ENCODE peak calls at places on chromosomes 2 and 18, in eight cellular contexts. Y is aorta, F is A549, N is adrenal gland, P is neural progenitor cell, T is K562, L is adipocyte, W is lung. K is an unnamed sample.

GRCh38 chr2:111667542-111668273 is 216.3 kb downstream of the ANAPC1 start:
- DNase-seq in N (peak; percentile 61), L (peak; percentile 83), T (peak; percentile 37), P (no peak), W (peak; percentile 48), Y (no peak), F (no peak), K (peak; percentile 39)

GRCh38 chr2:152407204-152407721 is 72.3 kb downstream of the FMNL2 start:
- DNase-seq in P (peak; percentile 84), Y (peak; percentile 73), W (no peak), L (peak; percentile 81), T (peak; percentile 4), N (peak; percentile 49), F (peak; percentile 65), K (peak; percentile 43)

GRCh38 chr18:36812686-36813085 is 16.1 kb downstream of the TPGS2 start:
- DNase-seq in T (no peak), F (no peak), P (no peak), Y (no peak), W (no peak), L (no peak), N (peak; percentile 37), K (no peak)

GRCh38 chr2:100780203-100781008 is 39.5 kb upstream of the NPAS2 start:
- DNase-seq in N (no peak), W (no peak), F (no peak), P (no peak), T (no peak), L (no peak), Y (no peak), K (no peak)

GRCh38 chr2:217792611-217793527 is 209.9 kb downstream of the TNS1 start:
- DNase-seq in W (peak; percentile 26), F (no peak), P (no peak), T (no peak), N (peak; percentile 54), L (no peak), Y (no peak), K (no peak)

GRCh38 chr2:156896294-156896693 is 361.2 kb upstream of the GALNT5 start:
- DNase-seq in P (no peak), N (no peak), F (no peak), T (no peak), L (no peak), W (no peak), Y (no peak), K (no peak)

GRCh38 chr2:42830922-42831574 is 38.7 kb upstream of the HAAO start:
- DNase-seq in P (no peak), F (no peak), W (no peak), Y (no peak), T (no peak), L (no peak), N (peak; percentile 12), K (no peak)

GRCh38 chr18:21727740-21728139 is 12.9 kb upstream of the MIB1 start:
- DNase-seq in F (no peak), Y (no peak), N (no peak), T (no peak), L (no peak), P (no peak), W (no peak), K (no peak)

GRCh38 chr2:1708476-1709334 is 35.6 kb downstream of the PXDN start:
- DNase-seq in Y (peak; percentile 29), P (no peak), N (no peak), F (no peak), L (no peak), T (no peak), W (no peak), K (no peak)

GRCh38 chr2:140242889-140243288 is 1462.7 kb upstream of the NXPH2 start:
- DNase-seq in L (no peak), P (no peak), F (no peak), T (no peak), N (no peak), W (no peak), Y (no peak), K (no peak)

GRCh38 chr18:32167980-32168379 is 21.9 kb upstream of the MEP1B start:
- DNase-seq in T (no peak), Y (no peak), P (no peak), W (no peak), N (no peak), F (no peak), L (no peak), K (no peak)

GRCh38 chr2:20930928-20931327 is 108.0 kb upstream of the LDAH start:
- DNase-seq in N (no peak), Y (peak; percentile 45), F (no peak), L (peak; percentile 66), W (no peak), T (no peak), P (no peak), K (no peak)

GRCh38 chr2:169094676-169095075 is 25.3 kb downstream of the DHRS9 start:
- DNase-seq in P (peak; percentile 45), T (no peak), F (no peak), L (no peak), N (no peak), W (no peak), Y (no peak), K (no peak)

GRCh38 chr2:119910566-119910965 is 102.3 kb upstream of the EPB41L5 start:
- DNase-seq in L (no peak), T (no peak), N (no peak), Y (no peak), W (no peak), P (no peak), F (no peak), K (no peak)

GRCh38 chr18:23450022-23450421 is 3.1 kb upstream of the RIOK3 start:
- DNase-seq in W (no peak), Y (no peak), T (no peak), L (no peak), P (no peak), N (no peak), F (no peak), K (no peak)

GRCh38 chr2:218569038-218569431 is 396 bp downstream of the CNOT9 start:
- DNase-seq in W (no peak), N (peak; percentile 69), P (peak; percentile 79), L (peak; percentile 84), Y (peak; percentile 64), T (peak; percentile 55), F (peak; percentile 13), K (peak; percentile 61)

GRCh38 chr2:55420901-55421300 is 1.2 kb upstream of the CCDC88A start:
- DNase-seq in T (no peak), L (no peak), W (no peak), F (no peak), Y (no peak), P (no peak), N (no peak), K (no peak)

GRCh38 chr2:162480067-162480466 is 136.1 kb downstream of the GCA start:
- DNase-seq in N (no peak), L (no peak), F (no peak), W (no peak), T (no peak), Y (no peak), P (no peak), K (no peak)

GRCh38 chr2:39524061-39524460 is 87.0 kb upstream of the MAP4K3 start:
- DNase-seq in L (no peak), N (no peak), T (no peak), F (no peak), P (no peak), W (no peak), Y (no peak), K (no peak)

GRCh38 chr2:14304326-14304725 is 328.2 kb upstream of the LRATD1 start:
- DNase-seq in W (no peak), T (no peak), Y (no peak), P (no peak), L (no peak), F (no peak), N (no peak), K (no peak)

GRCh38 chr2:85437488-85438290 is 19.2 kb downstream of the SH2D6 start:
- DNase-seq in L (peak; percentile 77), T (peak; percentile 85), F (peak; percentile 89), N (peak; percentile 92), Y (peak; percentile 92), W (peak; percentile 83), P (peak; percentile 70), K (peak; percentile 73)

GRCh38 chr2:174760845-174761473 is 3.3 kb downstream of the CHRNA1 start:
- DNase-seq in Y (no peak), N (no peak), F (no peak), T (no peak), L (no peak), W (no peak), P (no peak), K (no peak)

GRCh38 chr2:234459401-234460009 is 37.4 kb downstream of the ARL4C start:
- DNase-seq in N (no peak), L (no peak), W (no peak), P (no peak), Y (no peak), F (no peak), T (no peak), K (no peak)
- H3K4me1 ChIP-seq in N (no peaks in the 10 kb centered on the region), L (no peaks in the 10 kb centered on the region), W (no peaks in the 10 kb centered on the region), P (peaks cover 6% of the 10 kb centered on the region), Y (no peaks in the 10 kb centered on the region), F (peaks cover 25% of the 10 kb centered on the region), T (no peaks in the 10 kb centered on the region), K (no peaks in the 10 kb centered on the region)

GRCh38 chr2:109258376-109258775 is 129.4 kb downstream of the SH3RF3 start:
- DNase-seq in L (no peak), N (no peak), W (no peak), F (no peak), Y (no peak), P (no peak), T (no peak), K (no peak)
- H3K4me1 ChIP-seq in L (peaks cover 20% of the 10 kb centered on the region), N (peaks cover 58% of the 10 kb centered on the region), W (no peaks in the 10 kb centered on the region), F (no peaks in the 10 kb centered on the region), Y (peaks cover 5% of the 10 kb centered on the region), P (no peaks in the 10 kb centered on the region), T (no peaks in the 10 kb centered on the region), K (peaks cover 6% of the 10 kb centered on the region)

GRCh38 chr2:10448646-10449480 is 736 bp upstream of the ODC1 start:
- DNase-seq in P (peak; percentile 96), W (peak; percentile 90), N (peak; percentile 90), L (peak; percentile 60), T (peak; percentile 95), Y (peak; percentile 93), F (peak; percentile 92), K (no peak)
- H3K4me1 ChIP-seq in P (peaks cover 27% of the 10 kb centered on the region), W (peaks cover 3% of the 10 kb centered on the region), N (peaks cover 26% of the 10 kb centered on the region), L (peaks cover 25% of the 10 kb centered on the region), T (peaks cover 17% of the 10 kb centered on the region), Y (no peaks in the 10 kb centered on the region), F (peaks cover 62% of the 10 kb centered on the region), K (peaks cover 11% of the 10 kb centered on the region)

DNA sequence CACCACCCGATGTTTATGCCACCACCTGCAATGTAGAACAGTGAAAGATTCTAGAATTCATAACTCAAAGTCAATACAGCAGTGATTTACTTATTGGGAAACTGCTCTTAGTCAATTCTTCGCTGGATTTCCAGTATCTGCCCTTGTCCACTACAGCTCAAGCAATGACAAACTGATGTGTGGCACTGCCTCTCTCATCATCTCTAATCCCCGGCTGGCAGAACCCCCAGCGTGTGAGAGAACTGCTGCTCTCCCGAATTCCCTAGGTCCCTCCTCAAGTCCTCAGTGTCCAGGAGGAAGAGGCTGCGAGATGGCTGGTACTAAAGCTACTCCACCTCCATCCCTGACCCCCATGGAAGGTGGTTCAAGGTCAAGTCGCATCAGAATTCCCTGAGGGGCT is 1.6 kb downstream of the TXNL4A start:
- DNase-seq in Y (no peak), N (no peak), L (peak; percentile 22), T (no peak), P (peak; percentile 16), W (no peak), F (no peak), K (no peak)
- H3K4me1 ChIP-seq in Y (no peaks in the 10 kb centered on the region), N (peaks cover 34% of the 10 kb centered on the region), L (peaks cover 20% of the 10 kb centered on the region), T (peaks cover 16% of the 10 kb centered on the region), P (peaks cover 10% of the 10 kb centered on the region), W (no peaks in the 10 kb centered on the region), F (peaks cover 13% of the 10 kb centered on the region), K (peaks cover 6% of the 10 kb centered on the region)

GRCh38 chr2:28411166-28411755 is 18.6 kb downstream of the FOSL2 start:
- DNase-seq in N (peak; percentile 28), Y (no peak), P (no peak), F (no peak), W (no peak), L (no peak), T (no peak), K (no peak)
- H3K4me1 ChIP-seq in N (peaks cover 62% of the 10 kb centered on the region), Y (no peaks in the 10 kb centered on the region), P (peaks cover 7% of the 10 kb centered on the region), F (peaks cover 61% of the 10 kb centered on the region), W (no peaks in the 10 kb centered on the region), L (peaks cover 40% of the 10 kb centered on the region), T (no peaks in the 10 kb centered on the region), K (no peaks in the 10 kb centered on the region)

K was measured in cardiac muscle cell.